ENCODE peak calls at places on chromosomes 2 and 18, in four cellular contexts. One of them, this sample, is unnamed.

GRCh38 chr2:12549641-12550040 is 167.1 kb upstream of the TRIB2 start:
- DNase-seq in NCI-H526 treated with DMSO at 0.1 percent for 48 hours: no peak
- DNase-seq in GM23338: no peak
- DNase-seq in GM04503: peak; percentile 30
- DNase-seq in this sample: no peak

GRCh38 chr2:54191361-54192130 is 64.5 kb downstream of the TSPYL6 start:
- DNase-seq in NCI-H526 treated with DMSO at 0.1 percent for 48 hours: no peak
- DNase-seq in GM23338: no peak
- DNase-seq in GM04503: no peak
- DNase-seq in this sample: no peak

GRCh38 chr2:20213651-20214565 is 11.0 kb downstream of the SDC1 start:
- DNase-seq in NCI-H526 treated with DMSO at 0.1 percent for 48 hours: no peak
- DNase-seq in GM23338: no peak
- DNase-seq in GM04503: no peak
- DNase-seq in this sample: no peak

GRCh38 chr18:39521164-39521563 is 1955.6 kb upstream of the CELF4 start:
- DNase-seq in NCI-H526 treated with DMSO at 0.1 percent for 48 hours: no peak
- DNase-seq in GM23338: no peak
- DNase-seq in GM04503: no peak
- DNase-seq in this sample: no peak

GRCh38 chr18:79851981-79852380 is 54.2 kb downstream of the KCNG2 start:
- DNase-seq in NCI-H526 treated with DMSO at 0.1 percent for 48 hours: no peak
- DNase-seq in GM23338: no peak
- DNase-seq in GM04503: no peak
- DNase-seq in this sample: no peak

GRCh38 chr2:152826880-152827279 is 108.5 kb downstream of the ARL6IP6 start:
- DNase-seq in NCI-H526 treated with DMSO at 0.1 percent for 48 hours: no peak
- DNase-seq in GM23338: no peak
- DNase-seq in GM04503: no peak
- DNase-seq in this sample: no peak

GRCh38 chr2:109168716-109169115 is 39.7 kb downstream of the SH3RF3 start:
- DNase-seq in NCI-H526 treated with DMSO at 0.1 percent for 48 hours: no peak
- DNase-seq in GM23338: no peak
- DNase-seq in GM04503: no peak
- DNase-seq in this sample: no peak

GRCh38 chr2:7524211-7524594 is 607.0 kb downstream of the RNF144A start:
- DNase-seq in NCI-H526 treated with DMSO at 0.1 percent for 48 hours: no peak
- DNase-seq in GM23338: no peak
- DNase-seq in GM04503: no peak
- DNase-seq in this sample: no peak

GRCh38 chr2:105881286-105882136 is 136.8 kb downstream of the NCK2 start:
- DNase-seq in NCI-H526 treated with DMSO at 0.1 percent for 48 hours: no peak
- DNase-seq in GM23338: no peak
- DNase-seq in GM04503: no peak
- DNase-seq in this sample: no peak

GRCh38 chr2:181063696-181064095 is 83.3 kb downstream of the UBE2E3 start:
- DNase-seq in NCI-H526 treated with DMSO at 0.1 percent for 48 hours: no peak
- DNase-seq in GM23338: no peak
- DNase-seq in GM04503: no peak
- DNase-seq in this sample: peak; percentile 9

GRCh38 chr2:172439911-172440310 is 12.5 kb downstream of the ITGA6 start:
- DNase-seq in NCI-H526 treated with DMSO at 0.1 percent for 48 hours: no peak
- DNase-seq in GM23338: no peak
- DNase-seq in GM04503: no peak
- DNase-seq in this sample: no peak

GRCh38 chr2:128755693-128756371 is 437.2 kb upstream of the HS6ST1 start:
- DNase-seq in NCI-H526 treated with DMSO at 0.1 percent for 48 hours: no peak
- DNase-seq in GM23338: no peak
- DNase-seq in GM04503: no peak
- DNase-seq in this sample: no peak

GRCh38 chr2:227347117-227347516 is 22.1 kb downstream of the MFF start:
- DNase-seq in NCI-H526 treated with DMSO at 0.1 percent for 48 hours: no peak
- DNase-seq in GM23338: peak; percentile 40
- DNase-seq in GM04503: no peak
- DNase-seq in this sample: no peak

GRCh38 chr2:27378096-27378808 is 2.3 kb downstream of the ZNF513 start:
- DNase-seq in NCI-H526 treated with DMSO at 0.1 percent for 48 hours: no peak
- DNase-seq in GM23338: peak; percentile 35
- DNase-seq in GM04503: no peak
- DNase-seq in this sample: peak; percentile 22

GRCh38 chr2:195660265-195660890 is 3.4 kb downstream of the SLC39A10 start:
- DNase-seq in NCI-H526 treated with DMSO at 0.1 percent for 48 hours: peak; percentile 60
- DNase-seq in GM23338: peak; percentile 91
- DNase-seq in GM04503: no peak
- DNase-seq in this sample: peak; percentile 84

GRCh38 chr18:48766025-48766424 is 184.7 kb downstream of the SMAD7 start:
- DNase-seq in NCI-H526 treated with DMSO at 0.1 percent for 48 hours: no peak
- DNase-seq in GM23338: no peak
- DNase-seq in GM04503: no peak
- DNase-seq in this sample: no peak

GRCh38 chr2:26401739-26402541 is at the start of gene DRC1:
- DNase-seq in NCI-H526 treated with DMSO at 0.1 percent for 48 hours: peak; percentile 45
- DNase-seq in GM23338: peak; percentile 96
- DNase-seq in GM04503: peak; percentile 26
- DNase-seq in this sample: peak; percentile 68

GRCh38 chr2:191486584-191487320 is 191.2 kb upstream of the NABP1 start:
- DNase-seq in NCI-H526 treated with DMSO at 0.1 percent for 48 hours: no peak
- DNase-seq in GM23338: no peak
- DNase-seq in GM04503: peak; percentile 99
- DNase-seq in this sample: peak; percentile 43

GRCh38 chr18:3885209-3885792 is 435.3 kb downstream of the TGIF1 start:
- DNase-seq in NCI-H526 treated with DMSO at 0.1 percent for 48 hours: no peak
- DNase-seq in GM23338: peak; percentile 84
- DNase-seq in GM04503: no peak
- DNase-seq in this sample: no peak

GRCh38 chr18:48547456-48548403 is 8.9 kb downstream of the CTIF start:
- DNase-seq in NCI-H526 treated with DMSO at 0.1 percent for 48 hours: no peak
- DNase-seq in GM23338: peak; percentile 55
- DNase-seq in GM04503: peak; percentile 91
- DNase-seq in this sample: peak; percentile 47

GRCh38 chr2:76467326-76467725 is 756.6 kb upstream of the GCFC2 start:
- DNase-seq in NCI-H526 treated with DMSO at 0.1 percent for 48 hours: no peak
- DNase-seq in GM23338: no peak
- DNase-seq in GM04503: no peak
- DNase-seq in this sample: no peak

GRCh38 chr2:240646900-240647502 is 21.7 kb downstream of the GPR35 start:
- DNase-seq in NCI-H526 treated with DMSO at 0.1 percent for 48 hours: no peak
- DNase-seq in GM23338: no peak
- DNase-seq in GM04503: no peak
- DNase-seq in this sample: no peak

GRCh38 chr2:180219471-180219870 is 212.4 kb upstream of the CWC22 start:
- DNase-seq in NCI-H526 treated with DMSO at 0.1 percent for 48 hours: no peak
- DNase-seq in GM23338: no peak
- DNase-seq in GM04503: peak; percentile 76
- DNase-seq in this sample: no peak

GRCh38 chr18:35252466-35252865 is 11.6 kb downstream of the ZNF397 start:
- DNase-seq in NCI-H526 treated with DMSO at 0.1 percent for 48 hours: no peak
- DNase-seq in GM23338: no peak
- DNase-seq in GM04503: no peak
- DNase-seq in this sample: no peak

GRCh38 chr2:9274701-9275343 is 68.2 kb downstream of the ASAP2 start:
- DNase-seq in NCI-H526 treated with DMSO at 0.1 percent for 48 hours: no peak
- DNase-seq in GM23338: no peak
- DNase-seq in GM04503: no peak
- DNase-seq in this sample: no peak

GRCh38 chr18:51039138-51040112 is 9.4 kb downstream of the SMAD4 start:
- DNase-seq in NCI-H526 treated with DMSO at 0.1 percent for 48 hours: no peak
- DNase-seq in GM23338: peak; percentile 63
- DNase-seq in GM04503: no peak
- DNase-seq in this sample: no peak

GRCh38 chr2:171883275-171883893 is 10.7 kb downstream of the SLC25A12 start:
- DNase-seq in NCI-H526 treated with DMSO at 0.1 percent for 48 hours: no peak
- DNase-seq in GM23338: peak; percentile 21
- DNase-seq in GM04503: no peak
- DNase-seq in this sample: no peak

GRCh38 chr2:178295115-178295514 is 100.8 kb downstream of the OSBPL6 start:
- DNase-seq in NCI-H526 treated with DMSO at 0.1 percent for 48 hours: no peak
- DNase-seq in GM23338: no peak
- DNase-seq in GM04503: no peak
- DNase-seq in this sample: no peak

GRCh38 chr2:8189316-8189715 is 492.5 kb upstream of the ID2 start:
- DNase-seq in NCI-H526 treated with DMSO at 0.1 percent for 48 hours: peak; percentile 50
- DNase-seq in GM23338: peak; percentile 9
- DNase-seq in GM04503: no peak
- DNase-seq in this sample: no peak

GRCh38 chr2:238528953-238529781 is 102.4 kb downstream of the ASB1 start:
- DNase-seq in NCI-H526 treated with DMSO at 0.1 percent for 48 hours: no peak
- DNase-seq in GM23338: no peak
- DNase-seq in GM04503: no peak
- DNase-seq in this sample: peak; percentile 22

GRCh38 chr18:25563346-25563745 is 211.4 kb upstream of the ZNF521 start:
- DNase-seq in NCI-H526 treated with DMSO at 0.1 percent for 48 hours: no peak
- DNase-seq in GM23338: no peak
- DNase-seq in GM04503: no peak
- DNase-seq in this sample: no peak

GRCh38 chr2:148519013-148519412 is 125.5 kb upstream of the EPC2 start:
- DNase-seq in NCI-H526 treated with DMSO at 0.1 percent for 48 hours: no peak
- DNase-seq in GM23338: peak; percentile 54
- DNase-seq in GM04503: no peak
- DNase-seq in this sample: no peak